ENCODE peak calls at places on chromosomes 11 and 22, in ten cellular contexts. Y is cardiac fibroblast; I is G401; O is astrocyte of the spinal cord; K is GM23338; J is fibroblast of pulmonary artery; T is brain pericyte; U is stimulated activated CD4-positive, alpha-beta T cell treated with anti-CD3 and anti-CD28 coated beads, Interleukin-2, amount 100 ng/mL, for 48 hours; D is A172; G is activated gamma-delta T cell treated with Interleukin-2 at 50 U/mL for 16 hours. L is an unnamed sample.

GRCh38 chr11:106422585-106422984 is 345.1 kb downstream of the AASDHPPT start:
- DNase-seq in U (no peak), T (no peak), K (no peak), G (no peak), I (peak; percentile 45), D (no peak), O (no peak), Y (no peak), J (no peak), L (no peak)

GRCh38 chr11:118437736-118438125 is 1.4 kb downstream of the KMT2A start:
- DNase-seq in D (no peak), U (peak; percentile 13), O (no peak), Y (no peak), T (no peak), K (peak; percentile 67), G (peak; percentile 19), J (no peak), I (no peak), L (peak; percentile 5)

GRCh38 chr11:54930930-54931329 is 224.3 kb downstream of the OR4A5 start:
- DNase-seq in G (no peak), U (no peak), J (no peak), I (no peak), K (no peak), D (no peak), Y (no peak), O (no peak), T (no peak), L (no peak)

GRCh38 chr22:48404004-48404403 is 1423.7 kb downstream of the BRD1 start:
- DNase-seq in G (no peak), Y (no peak), U (no peak), O (no peak), J (no peak), D (no peak), T (no peak), K (no peak), I (no peak), L (no peak)

GRCh38 chr11:1275021-1275420 is 34.4 kb downstream of the TOLLIP start:
- DNase-seq in G (no peak), T (no peak), K (no peak), J (no peak), D (no peak), I (no peak), U (no peak), O (no peak), Y (no peak), L (no peak)

GRCh38 chr11:1234054-1234720 is 11.3 kb downstream of the MUC5B start:
- DNase-seq in T (no peak), O (no peak), U (no peak), D (no peak), G (no peak), I (no peak), J (no peak), Y (no peak), K (no peak), L (no peak)

GRCh38 chr22:49390954-49391353 is 436.7 kb downstream of the BRD1 start:
- DNase-seq in G (no peak), Y (no peak), J (no peak), D (no peak), T (no peak), K (no peak), O (no peak), U (no peak), I (no peak), L (no peak)

GRCh38 chr11:63142459-63142858 is 1.6 kb downstream of the SLC22A24 start:
- DNase-seq in U (no peak), K (no peak), D (no peak), T (no peak), J (no peak), O (no peak), G (no peak), Y (no peak), I (no peak), L (no peak)

GRCh38 chr11:96199563-96200025 is 143.4 kb downstream of the MAML2 start:
- DNase-seq in G (no peak), I (no peak), Y (peak; percentile 88), J (peak; percentile 94), U (no peak), T (no peak), O (peak; percentile 84), D (peak; percentile 11), K (no peak), L (no peak)

GRCh38 chr11:19604679-19605375 is 107.8 kb upstream of the NAV2 start:
- DNase-seq in G (no peak), U (no peak), I (no peak), O (no peak), J (no peak), Y (peak; percentile 41), D (no peak), T (no peak), K (no peak), L (no peak)

GRCh38 chr11:34632105-34632780 is 11.3 kb downstream of the EHF start:
- DNase-seq in O (no peak), Y (no peak), K (no peak), D (no peak), T (no peak), U (no peak), I (peak; percentile 26), J (no peak), G (no peak), L (no peak)

GRCh38 chr11:122197055-122197987 is 81.3 kb upstream of the BLID start:
- DNase-seq in U (no peak), O (peak; percentile 98), I (no peak), D (peak; percentile 96), T (peak; percentile 77), G (no peak), K (no peak), J (peak; percentile 96), Y (peak; percentile 92), L (no peak)

GRCh38 chr11:10778217-10778970 is 27.3 kb downstream of the CTR9 start:
- DNase-seq in I (no peak), U (no peak), D (no peak), O (peak; percentile 73), Y (peak; percentile 77), K (no peak), G (no peak), T (no peak), J (peak; percentile 80), L (no peak)

GRCh38 chr11:86919557-86920210 is 35.5 kb downstream of the FZD4 start:
- DNase-seq in I (peak; percentile 40), Y (peak; percentile 91), J (peak; percentile 89), K (peak; percentile 92), D (peak; percentile 48), G (no peak), U (no peak), T (no peak), O (peak; percentile 83), L (no peak)